ENCODE peak calls at places on chromosomes 4 and X, in ten cellular contexts. One of them, this sample, is unnamed. For H3K36me3, the result is how much of the 10 kb centered on the place peaks cover.

GRCh38 chr4:80092847-80093246 is 19.8 kb upstream of the ANTXR2 start:
- DNase-seq in naive thymus-derived CD4-positive, alpha-beta T cell: no peak
- DNase-seq in hepatocyte: no peak
- DNase-seq in left ventricle myocardium inferior: no peak
- DNase-seq in ovary: no peak
- DNase-seq in PC-3: no peak
- DNase-seq in MM.1S: no peak
- DNase-seq in BJ: no peak
- DNase-seq in cardiac muscle cell: no peak
- DNase-seq in adrenal gland: no peak
- DNase-seq in this sample: no peak

GRCh38 chrX:97175147-97175546 is 291.4 kb downstream of the RPA4 start:
- DNase-seq in left ventricle myocardium inferior: no peak
- DNase-seq in naive thymus-derived CD4-positive, alpha-beta T cell: no peak
- DNase-seq in MM.1S: no peak
- DNase-seq in ovary: no peak
- DNase-seq in hepatocyte: no peak
- DNase-seq in PC-3: no peak
- DNase-seq in cardiac muscle cell: no peak
- DNase-seq in BJ: no peak
- DNase-seq in adrenal gland: no peak
- DNase-seq in this sample: no peak

GRCh38 chr4:18722748-18723191 is 701.2 kb upstream of the LCORL start:
- DNase-seq in ovary: no peak
- DNase-seq in adrenal gland: no peak
- DNase-seq in cardiac muscle cell: no peak
- DNase-seq in BJ: no peak
- DNase-seq in naive thymus-derived CD4-positive, alpha-beta T cell: no peak
- DNase-seq in hepatocyte: no peak
- DNase-seq in PC-3: no peak
- DNase-seq in left ventricle myocardium inferior: no peak
- DNase-seq in MM.1S: no peak
- DNase-seq in this sample: peak

GRCh38 chrX:87583679-87584078 is 66.1 kb downstream of the KLHL4 start:
- DNase-seq in left ventricle myocardium inferior: no peak
- DNase-seq in adrenal gland: no peak
- DNase-seq in ovary: no peak
- DNase-seq in naive thymus-derived CD4-positive, alpha-beta T cell: no peak
- DNase-seq in cardiac muscle cell: peak
- DNase-seq in BJ: no peak
- DNase-seq in MM.1S: peak
- DNase-seq in PC-3: peak
- DNase-seq in hepatocyte: peak
- DNase-seq in this sample: no peak

GRCh38 chrX:39809326-39809725 is 288.4 kb downstream of the BCOR start:
- DNase-seq in adrenal gland: peak
- DNase-seq in left ventricle myocardium inferior: no peak
- DNase-seq in BJ: peak
- DNase-seq in hepatocyte: no peak
- DNase-seq in naive thymus-derived CD4-positive, alpha-beta T cell: no peak
- DNase-seq in ovary: no peak
- DNase-seq in PC-3: peak
- DNase-seq in MM.1S: no peak
- DNase-seq in cardiac muscle cell: no peak
- DNase-seq in this sample: peak

GRCh38 chrX:139200793-139201192 is 329.7 kb upstream of the F9 start:
- DNase-seq in MM.1S: no peak
- DNase-seq in adrenal gland: no peak
- DNase-seq in left ventricle myocardium inferior: no peak
- DNase-seq in cardiac muscle cell: no peak
- DNase-seq in hepatocyte: peak
- DNase-seq in naive thymus-derived CD4-positive, alpha-beta T cell: no peak
- DNase-seq in PC-3: peak
- DNase-seq in ovary: no peak
- DNase-seq in BJ: no peak
- DNase-seq in this sample: no peak

GRCh38 chr4:108988514-108989195 is 225.8 kb upstream of the ETNPPL start:
- DNase-seq in left ventricle myocardium inferior: no peak
- DNase-seq in ovary: no peak
- DNase-seq in MM.1S: no peak
- DNase-seq in BJ: no peak
- DNase-seq in adrenal gland: no peak
- DNase-seq in PC-3: no peak
- DNase-seq in naive thymus-derived CD4-positive, alpha-beta T cell: no peak
- DNase-seq in hepatocyte: no peak
- DNase-seq in cardiac muscle cell: no peak
- DNase-seq in this sample: no peak

GRCh38 chrX:33336783-33337182 is 125.4 kb upstream of the DMD start:
- DNase-seq in left ventricle myocardium inferior: no peak
- DNase-seq in MM.1S: no peak
- DNase-seq in naive thymus-derived CD4-positive, alpha-beta T cell: no peak
- DNase-seq in adrenal gland: peak
- DNase-seq in hepatocyte: peak
- DNase-seq in ovary: no peak
- DNase-seq in BJ: no peak
- DNase-seq in cardiac muscle cell: peak
- DNase-seq in PC-3: peak
- DNase-seq in this sample: no peak

GRCh38 chr4:39067451-39067850 is 5.4 kb downstream of the KLHL5 start:
- DNase-seq in cardiac muscle cell: no peak
- DNase-seq in left ventricle myocardium inferior: no peak
- DNase-seq in ovary: no peak
- DNase-seq in PC-3: no peak
- DNase-seq in MM.1S: no peak
- DNase-seq in naive thymus-derived CD4-positive, alpha-beta T cell: no peak
- DNase-seq in adrenal gland: no peak
- DNase-seq in hepatocyte: no peak
- DNase-seq in BJ: no peak
- DNase-seq in this sample: no peak

GRCh38 chrX:72121381-72121780 is 10.3 kb downstream of the RTL5 start:
- DNase-seq in hepatocyte: no peak
- DNase-seq in naive thymus-derived CD4-positive, alpha-beta T cell: no peak
- DNase-seq in PC-3: peak
- DNase-seq in cardiac muscle cell: no peak
- DNase-seq in ovary: no peak
- DNase-seq in MM.1S: peak
- DNase-seq in adrenal gland: peak
- DNase-seq in left ventricle myocardium inferior: peak
- DNase-seq in BJ: peak
- DNase-seq in this sample: peak

GRCh38 chr4:101186558-101187184 is 160.7 kb downstream of the PPP3CA start:
- DNase-seq in MM.1S: no peak
- DNase-seq in hepatocyte: no peak
- DNase-seq in BJ: no peak
- DNase-seq in naive thymus-derived CD4-positive, alpha-beta T cell: no peak
- DNase-seq in left ventricle myocardium inferior: no peak
- DNase-seq in adrenal gland: no peak
- DNase-seq in cardiac muscle cell: no peak
- DNase-seq in PC-3: no peak
- DNase-seq in ovary: no peak
- DNase-seq in this sample: no peak

GRCh38 chrX:149937881-149938426 is 337 bp downstream of the EOLA2 start:
- DNase-seq in naive thymus-derived CD4-positive, alpha-beta T cell: no peak
- DNase-seq in hepatocyte: peak
- DNase-seq in left ventricle myocardium inferior: peak
- DNase-seq in ovary: peak
- DNase-seq in adrenal gland: peak
- DNase-seq in BJ: no peak
- DNase-seq in MM.1S: peak
- DNase-seq in cardiac muscle cell: no peak
- DNase-seq in PC-3: no peak
- DNase-seq in this sample: no peak

GRCh38 chr4:180407273-180407885 is 1835.8 kb upstream of the TENM3 start:
- DNase-seq in PC-3: peak
- DNase-seq in cardiac muscle cell: no peak
- DNase-seq in BJ: no peak
- DNase-seq in hepatocyte: no peak
- DNase-seq in adrenal gland: no peak
- DNase-seq in MM.1S: no peak
- DNase-seq in ovary: no peak
- DNase-seq in left ventricle myocardium inferior: no peak
- DNase-seq in naive thymus-derived CD4-positive, alpha-beta T cell: no peak
- DNase-seq in this sample: no peak

GRCh38 chr4:37960098-37960497 is at the start of gene PTTG2:
- DNase-seq in adrenal gland: no peak
- DNase-seq in PC-3: no peak
- DNase-seq in BJ: no peak
- DNase-seq in left ventricle myocardium inferior: no peak
- DNase-seq in naive thymus-derived CD4-positive, alpha-beta T cell: no peak
- DNase-seq in hepatocyte: no peak
- DNase-seq in ovary: no peak
- DNase-seq in cardiac muscle cell: no peak
- DNase-seq in MM.1S: no peak
- DNase-seq in this sample: no peak

GRCh38 chr4:176191974-176192373 is 3.4 kb downstream of the SPATA4 start:
- DNase-seq in adrenal gland: no peak
- DNase-seq in BJ: no peak
- DNase-seq in cardiac muscle cell: no peak
- DNase-seq in hepatocyte: no peak
- DNase-seq in PC-3: peak
- DNase-seq in left ventricle myocardium inferior: no peak
- DNase-seq in MM.1S: no peak
- DNase-seq in ovary: no peak
- DNase-seq in naive thymus-derived CD4-positive, alpha-beta T cell: no peak
- DNase-seq in this sample: no peak

GRCh38 chr4:88660446-88661294 is 37.0 kb downstream of the NAP1L5 start:
- DNase-seq in adrenal gland: no peak
- DNase-seq in cardiac muscle cell: no peak
- DNase-seq in PC-3: peak
- DNase-seq in naive thymus-derived CD4-positive, alpha-beta T cell: no peak
- DNase-seq in BJ: peak
- DNase-seq in ovary: no peak
- DNase-seq in hepatocyte: no peak
- DNase-seq in left ventricle myocardium inferior: no peak
- DNase-seq in MM.1S: no peak
- DNase-seq in this sample: no peak

GRCh38 chrX:72105436-72105835 is 26.3 kb downstream of the RTL5 start:
- DNase-seq in naive thymus-derived CD4-positive, alpha-beta T cell: peak
- DNase-seq in BJ: no peak
- DNase-seq in hepatocyte: no peak
- DNase-seq in left ventricle myocardium inferior: no peak
- DNase-seq in adrenal gland: no peak
- DNase-seq in PC-3: no peak
- DNase-seq in ovary: no peak
- DNase-seq in MM.1S: peak
- DNase-seq in cardiac muscle cell: no peak
- DNase-seq in this sample: no peak

GRCh38 chr4:14621731-14622459 is 380.4 kb upstream of the CPEB2 start:
- DNase-seq in hepatocyte: no peak
- DNase-seq in BJ: no peak
- DNase-seq in left ventricle myocardium inferior: no peak
- DNase-seq in adrenal gland: no peak
- DNase-seq in MM.1S: no peak
- DNase-seq in PC-3: no peak
- DNase-seq in naive thymus-derived CD4-positive, alpha-beta T cell: no peak
- DNase-seq in cardiac muscle cell: peak
- DNase-seq in ovary: no peak
- DNase-seq in this sample: no peak

GRCh38 chrX:71992711-71993110 is 82.1 kb downstream of the NHSL2 start:
- DNase-seq in left ventricle myocardium inferior: no peak
- DNase-seq in naive thymus-derived CD4-positive, alpha-beta T cell: peak
- DNase-seq in adrenal gland: no peak
- DNase-seq in cardiac muscle cell: no peak
- DNase-seq in ovary: no peak
- DNase-seq in PC-3: no peak
- DNase-seq in hepatocyte: no peak
- DNase-seq in MM.1S: no peak
- DNase-seq in BJ: no peak
- DNase-seq in this sample: no peak

GRCh38 chr4:114780205-114780604 is 181.6 kb downstream of the UGT8 start:
- DNase-seq in hepatocyte: peak
- DNase-seq in naive thymus-derived CD4-positive, alpha-beta T cell: no peak
- DNase-seq in cardiac muscle cell: peak
- DNase-seq in left ventricle myocardium inferior: no peak
- DNase-seq in MM.1S: peak
- DNase-seq in BJ: no peak
- DNase-seq in adrenal gland: no peak
- DNase-seq in PC-3: peak
- DNase-seq in ovary: no peak
- DNase-seq in this sample: peak

GRCh38 chr4:94676910-94677309 is 80.8 kb upstream of the BMPR1B start:
- DNase-seq in cardiac muscle cell: no peak
- DNase-seq in PC-3: no peak
- DNase-seq in ovary: no peak
- DNase-seq in MM.1S: no peak
- DNase-seq in hepatocyte: peak
- DNase-seq in naive thymus-derived CD4-positive, alpha-beta T cell: no peak
- DNase-seq in BJ: no peak
- DNase-seq in left ventricle myocardium inferior: no peak
- DNase-seq in adrenal gland: no peak
- DNase-seq in this sample: no peak

GRCh38 chrX:47452112-47452511 is 30.9 kb downstream of the ZNF41 start:
- DNase-seq in hepatocyte: no peak
- DNase-seq in left ventricle myocardium inferior: no peak
- DNase-seq in PC-3: peak
- DNase-seq in naive thymus-derived CD4-positive, alpha-beta T cell: no peak
- DNase-seq in BJ: no peak
- DNase-seq in adrenal gland: no peak
- DNase-seq in MM.1S: no peak
- DNase-seq in ovary: no peak
- DNase-seq in cardiac muscle cell: no peak
- DNase-seq in this sample: no peak
- H3K36me3 ChIP-seq in hepatocyte: under half
- H3K36me3 ChIP-seq in left ventricle myocardium inferior: half or more
- H3K36me3 ChIP-seq in PC-3: half or more
- H3K36me3 ChIP-seq in naive thymus-derived CD4-positive, alpha-beta T cell: under half
- H3K36me3 ChIP-seq in BJ: under half
- H3K36me3 ChIP-seq in adrenal gland: under half
- H3K36me3 ChIP-seq in MM.1S: under half
- H3K36me3 ChIP-seq in ovary: under half
- H3K36me3 ChIP-seq in cardiac muscle cell: under half
- H3K36me3 ChIP-seq in this sample: under half

GRCh38 chr4:44700427-44700826 is 22.2 kb downstream of the GUF1 start:
- DNase-seq in ovary: no peak
- DNase-seq in cardiac muscle cell: no peak
- DNase-seq in hepatocyte: no peak
- DNase-seq in BJ: no peak
- DNase-seq in MM.1S: no peak
- DNase-seq in PC-3: no peak
- DNase-seq in naive thymus-derived CD4-positive, alpha-beta T cell: no peak
- DNase-seq in adrenal gland: no peak
- DNase-seq in left ventricle myocardium inferior: no peak
- DNase-seq in this sample: no peak
- H3K36me3 ChIP-seq in ovary: under half
- H3K36me3 ChIP-seq in cardiac muscle cell: half or more
- H3K36me3 ChIP-seq in hepatocyte: under half
- H3K36me3 ChIP-seq in BJ: under half
- H3K36me3 ChIP-seq in MM.1S: under half
- H3K36me3 ChIP-seq in PC-3: under half
- H3K36me3 ChIP-seq in naive thymus-derived CD4-positive, alpha-beta T cell: under half
- H3K36me3 ChIP-seq in adrenal gland: under half
- H3K36me3 ChIP-seq in left ventricle myocardium inferior: half or more
- H3K36me3 ChIP-seq in this sample: under half

GRCh38 chr4:183670251-183670650 is 11.2 kb downstream of the TRAPPC11 start:
- DNase-seq in ovary: no peak
- DNase-seq in left ventricle myocardium inferior: no peak
- DNase-seq in BJ: no peak
- DNase-seq in hepatocyte: no peak
- DNase-seq in MM.1S: no peak
- DNase-seq in naive thymus-derived CD4-positive, alpha-beta T cell: no peak
- DNase-seq in adrenal gland: no peak
- DNase-seq in cardiac muscle cell: no peak
- DNase-seq in PC-3: no peak
- DNase-seq in this sample: no peak
- H3K36me3 ChIP-seq in ovary: under half
- H3K36me3 ChIP-seq in left ventricle myocardium inferior: half or more
- H3K36me3 ChIP-seq in BJ: under half
- H3K36me3 ChIP-seq in hepatocyte: under half
- H3K36me3 ChIP-seq in MM.1S: under half
- H3K36me3 ChIP-seq in naive thymus-derived CD4-positive, alpha-beta T cell: under half
- H3K36me3 ChIP-seq in adrenal gland: half or more
- H3K36me3 ChIP-seq in cardiac muscle cell: half or more
- H3K36me3 ChIP-seq in PC-3: under half
- H3K36me3 ChIP-seq in this sample: under half

GRCh38 chrX:151970027-151970426 is 4.4 kb downstream of the GABRE start:
- DNase-seq in MM.1S: no peak
- DNase-seq in adrenal gland: no peak
- DNase-seq in naive thymus-derived CD4-positive, alpha-beta T cell: no peak
- DNase-seq in PC-3: no peak
- DNase-seq in ovary: no peak
- DNase-seq in cardiac muscle cell: no peak
- DNase-seq in BJ: no peak
- DNase-seq in left ventricle myocardium inferior: no peak
- DNase-seq in hepatocyte: no peak
- DNase-seq in this sample: no peak
- H3K36me3 ChIP-seq in MM.1S: under half
- H3K36me3 ChIP-seq in adrenal gland: under half
- H3K36me3 ChIP-seq in naive thymus-derived CD4-positive, alpha-beta T cell: under half
- H3K36me3 ChIP-seq in PC-3: under half
- H3K36me3 ChIP-seq in ovary: under half
- H3K36me3 ChIP-seq in cardiac muscle cell: under half
- H3K36me3 ChIP-seq in BJ: under half
- H3K36me3 ChIP-seq in left ventricle myocardium inferior: under half
- H3K36me3 ChIP-seq in hepatocyte: under half
- H3K36me3 ChIP-seq in this sample: under half

This sample was measured in kidney epithelial cell.